ENCODE peak calls at places on chromosomes 4 and X, in seven cellular contexts. R is HCT116, S is H1, G is GM12878, W is K562, F is SK-N-SH, Y is HepG2. X is an unnamed sample.
A peak's percentile ranks its signal among the peaks of the same experiment; 100 is the strongest.

GRCh38 chr4:18248611-18249010 is 227.1 kb upstream of the LCORL start:
- DNase-seq in R (no peak), S (no peak), G (no peak), W (no peak), F (no peak), Y (no peak), X (no peak)

GRCh38 chr4:71472946-71473345 is 134.1 kb downstream of the SLC4A4 start:
- DNase-seq in R (no peak), S (no peak), G (no peak), W (no peak), F (no peak), Y (no peak), X (no peak)

GRCh38 chrX:66677430-66677829 is 38.6 kb upstream of the EDA2R start:
- DNase-seq in R (no peak), S (no peak), G (no peak), W (no peak), F (no peak), Y (no peak), X (no peak)

GRCh38 chr4:10386044-10386443 is 71.2 kb downstream of the ZNF518B start:
- DNase-seq in R (no peak), S (no peak), G (no peak), W (peak; percentile 24), F (no peak), Y (no peak), X (no peak)

GRCh38 chr4:68929076-68929737 is 22.4 kb downstream of the UGT2A3 start:
- DNase-seq in R (no peak), S (no peak), G (no peak), W (no peak), F (no peak), Y (no peak), X (no peak)

GRCh38 chrX:108032944-108033343 is 11.9 kb upstream of the VSIG1 start:
- DNase-seq in R (no peak), S (no peak), G (no peak), W (no peak), F (no peak), Y (no peak), X (no peak)

GRCh38 chrX:39022106-39022505 is 220.8 kb downstream of the MID1IP1 start:
- DNase-seq in R (no peak), S (no peak), G (no peak), W (no peak), F (no peak), Y (no peak), X (no peak)

GRCh38 chrX:16838202-16839066 is 31.7 kb downstream of the RBBP7 start:
- DNase-seq in R (no peak), S (no peak), G (no peak), W (no peak), F (no peak), Y (no peak), X (no peak)

GRCh38 chr4:17516980-17517379 is 2.0 kb downstream of the CLRN2 start:
- DNase-seq in R (no peak), S (no peak), G (no peak), W (no peak), F (no peak), Y (no peak), X (no peak)

GRCh38 chr4:183402771-183403170 is 41.7 kb upstream of the CDKN2AIP start:
- DNase-seq in R (no peak), S (no peak), G (no peak), W (no peak), F (no peak), Y (no peak), X (no peak)

GRCh38 chrX:119427024-119427794 is 28.1 kb downstream of the SLC25A43 start:
- DNase-seq in R (no peak), S (no peak), G (peak; percentile 28), W (peak; percentile 54), F (no peak), Y (no peak), X (no peak)

GRCh38 chrX:69238960-69239231 is 73.6 kb upstream of the PJA1 start:
- DNase-seq in R (no peak), S (no peak), G (no peak), W (no peak), F (no peak), Y (no peak), X (no peak)

GRCh38 chr4:85929926-85930325 is 429.9 kb downstream of the MAPK10 start:
- DNase-seq in R (no peak), S (no peak), G (no peak), W (no peak), F (no peak), Y (peak; percentile 7), X (no peak)

GRCh38 chrX:65596270-65596669 is 61.7 kb upstream of the LAS1L start:
- DNase-seq in R (no peak), S (no peak), G (peak; percentile 43), W (peak; percentile 13), F (no peak), Y (no peak), X (no peak)

GRCh38 chrX:134144231-134144630 is 92.8 kb upstream of the CCDC160 start:
- DNase-seq in R (peak; percentile 1), S (no peak), G (no peak), W (no peak), F (peak; percentile 5), Y (peak; percentile 25), X (peak; percentile 22)

GRCh38 chrX:26783512-26784225 is 567.7 kb downstream of the MAGEB5 start:
- DNase-seq in R (peak; percentile 29), S (peak; percentile 17), G (no peak), W (no peak), F (peak; percentile 14), Y (peak; percentile 65), X (no peak)

GRCh38 chr4:149296503-149296902 is 519.1 kb downstream of the IQCM start:
- DNase-seq in R (no peak), S (no peak), G (no peak), W (no peak), F (no peak), Y (no peak), X (peak; percentile 6)

GRCh38 chrX:100652266-100652665 is 8.3 kb downstream of the SRPX2 start:
- DNase-seq in R (no peak), S (no peak), G (no peak), W (no peak), F (no peak), Y (no peak), X (no peak)

GRCh38 chr4:20432098-20432497 is 180.4 kb downstream of the SLIT2 start:
- DNase-seq in R (no peak), S (no peak), G (no peak), W (no peak), F (no peak), Y (no peak), X (no peak)

GRCh38 chr4:1356181-1356998 is 9.4 kb downstream of the UVSSA start:
- DNase-seq in R (no peak), S (peak; percentile 36), G (no peak), W (peak; percentile 80), F (peak; percentile 90), Y (peak; percentile 36), X (peak; percentile 64)
- TF ChIP-seq JUND in R (no peak), S (no peak), G (no peak), W (no peak), F (no peak), Y (no peak), X (no peak)

GRCh38 chr4:96913437-96914075 is 1073.7 kb downstream of the PDHA2 start:
- DNase-seq in R (no peak), S (no peak), G (no peak), W (no peak), F (peak; percentile 45), Y (no peak), X (no peak)
- TF ChIP-seq JUND in R (no peak), S (no peak), G (no peak), W (no peak), F (no peak), Y (no peak), X (no peak)

DNA sequence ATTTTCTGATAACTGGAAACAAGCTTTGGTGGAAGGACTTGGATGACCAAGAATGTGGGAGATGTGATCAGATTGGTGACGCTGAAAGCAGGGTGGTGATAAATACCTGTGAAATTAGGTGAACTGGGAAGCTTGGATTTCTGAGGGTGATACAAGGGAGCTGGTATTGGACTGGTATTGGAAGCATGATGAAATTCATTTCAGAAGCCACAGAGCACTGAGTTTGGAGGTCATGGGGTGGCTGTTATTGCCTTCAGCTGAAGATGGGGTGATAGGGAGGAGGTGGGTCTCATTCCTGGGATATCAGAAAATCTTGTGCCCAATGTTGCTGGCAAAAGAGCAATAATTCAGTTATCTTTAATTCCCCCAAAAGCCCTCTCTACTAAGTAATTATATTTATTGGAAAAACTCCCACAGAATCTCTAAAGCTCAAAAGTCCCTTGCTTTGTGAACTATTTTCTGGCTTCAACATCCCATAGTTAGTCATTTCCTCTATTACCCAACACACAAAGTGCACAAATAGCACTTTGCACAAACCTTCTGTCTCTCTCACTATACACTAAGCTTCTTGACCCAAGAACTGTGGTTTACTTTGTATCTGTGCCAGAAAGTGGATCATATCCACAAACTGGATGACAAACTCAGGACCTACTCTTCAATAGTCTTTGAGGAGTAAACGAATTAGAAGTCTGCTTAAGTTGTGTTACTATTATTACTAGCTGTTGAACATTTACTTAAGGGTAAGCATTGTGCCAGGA is 23.1 kb upstream of the CAMK2D start:
- DNase-seq in R (peak; percentile 6), S (no peak), G (no peak), W (no peak), F (no peak), Y (peak; percentile 83), X (no peak)
- TF ChIP-seq JUND in R (no peak), S (no peak), G (no peak), W (no peak), F (peak; percentile 81), Y (peak; percentile 67), X (no peak)

GRCh38 chrX:54087661-54088060 is 43.4 kb upstream of the PHF8 start:
- DNase-seq in R (no peak), S (no peak), G (no peak), W (no peak), F (no peak), Y (no peak), X (no peak)
- TF ChIP-seq JUND in R (no peak), S (no peak), G (no peak), W (no peak), F (no peak), Y (no peak), X (no peak)

GRCh38 chrX:150199803-150200202 is 163.3 kb upstream of the MAMLD1 start:
- DNase-seq in R (no peak), S (no peak), G (no peak), W (no peak), F (no peak), Y (no peak), X (no peak)

GRCh38 chrX:150201841-150202240 is 161.3 kb upstream of the MAMLD1 start:
- DNase-seq in R (no peak), S (no peak), G (no peak), W (no peak), F (no peak), Y (no peak), X (no peak)

GRCh38 chrX:150200361-150200760 is 162.8 kb upstream of the MAMLD1 start:
- DNase-seq in R (no peak), S (no peak), G (no peak), W (no peak), F (no peak), Y (no peak), X (no peak)

GRCh38 chrX:150201391-150201790 is 161.7 kb upstream of the MAMLD1 start:
- DNase-seq in R (no peak), S (no peak), G (no peak), W (no peak), F (no peak), Y (no peak), X (no peak)

GRCh38 chrX:150200820-150201287 is 162.3 kb upstream of the MAMLD1 start:
- DNase-seq in R (peak; percentile 80), S (no peak), G (peak; percentile 54), W (peak; percentile 20), F (peak; percentile 26), Y (peak; percentile 54), X (peak; percentile 2)
- TF ChIP-seq JUND in R (peak; percentile 97), S (no peak), G (no peak), W (peak; percentile 78), F (peak; percentile 97), Y (no peak), X (no peak)